ENCODE peak calls at places on chromosomes 5 and 9, in six cellular contexts. X is HCT116, J is GM12878, W is spleen, C is suprapubic skin, A is sigmoid colon. E is an unnamed sample.

GRCh38 chr5:72347801-72348305 is 27.7 kb downstream of the PTCD2 start:
- DNase-seq in X (peak; percentile 48), J (no peak), W (no peak), C (no peak), A (no peak), E (no peak)

GRCh38 chr9:71647094-71647591 is 121.2 kb downstream of the CEMIP2 start:
- DNase-seq in X (peak; percentile 13), J (peak; percentile 16), W (peak; percentile 77), C (no peak), A (peak; percentile 81), E (no peak)

GRCh38 chr5:131171276-131171815 is 602 bp downstream of the LYRM7 start:
- DNase-seq in X (no peak), J (no peak), W (no peak), C (no peak), A (no peak), E (no peak)

GRCh38 chr9:82961504-82962125 is 101.3 kb downstream of the RASEF start:
- DNase-seq in X (peak; percentile 61), J (peak; percentile 11), W (peak; percentile 75), C (no peak), A (peak; percentile 73), E (no peak)

GRCh38 chr5:128305341-128305740 is 221.8 kb downstream of the SLC12A2 start:
- DNase-seq in X (no peak), J (no peak), W (no peak), C (no peak), A (no peak), E (no peak)

GRCh38 chr5:123116063-123116462 is 27.0 kb downstream of the PRDM6 start:
- DNase-seq in X (no peak), J (no peak), W (no peak), C (no peak), A (no peak), E (no peak)

GRCh38 chr5:131441184-131441583 is 177.3 kb downstream of the CDC42SE2 start:
- DNase-seq in X (no peak), J (no peak), W (no peak), C (no peak), A (no peak), E (no peak)

GRCh38 chr5:71714911-71715310 is 4.2 kb upstream of the CARTPT start:
- DNase-seq in X (no peak), J (no peak), W (no peak), C (no peak), A (no peak), E (no peak)

DNA sequence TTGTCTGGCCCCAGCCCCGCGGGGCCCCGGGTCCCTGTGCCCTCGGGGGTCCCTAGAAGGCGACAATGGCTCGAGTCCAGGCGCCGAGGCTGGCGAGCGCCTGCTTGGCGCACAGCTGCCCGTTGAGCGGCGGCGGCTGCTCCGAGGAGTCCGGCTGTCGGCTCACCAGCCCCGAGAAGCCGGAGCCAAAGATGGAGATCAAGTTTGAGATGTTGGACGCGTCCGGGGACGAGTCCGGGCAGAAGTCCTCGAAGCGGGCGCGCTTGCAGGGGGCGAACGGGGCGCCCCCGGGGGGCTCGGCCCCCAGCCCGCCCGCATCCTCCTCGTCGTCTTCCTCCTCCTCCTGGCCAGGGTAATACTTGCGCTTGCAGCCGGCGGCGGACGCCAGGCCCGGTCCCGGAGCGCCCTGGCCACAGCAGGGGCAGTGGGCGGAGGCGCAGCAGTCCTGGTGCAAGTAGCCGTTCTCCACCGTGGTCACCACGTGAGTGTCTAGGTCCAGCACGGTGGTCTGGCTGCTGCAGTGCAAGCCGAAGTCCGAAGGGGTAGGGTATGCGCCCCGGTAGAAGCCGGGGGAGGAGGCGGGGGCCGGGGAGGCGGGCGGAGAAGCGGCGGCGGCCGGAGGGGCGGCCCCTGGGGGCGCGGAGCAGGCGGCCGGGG is 1.1 kb downstream of the IER5L start:
- DNase-seq in X (no peak), J (no peak), W (peak; percentile 86), C (no peak), A (peak; percentile 77), E (no peak)
- TF ChIP-seq POLR2A in X (no peak), J (no peak), W (no peak), C (no peak), A (no peak), E (no peak)

GRCh38 chr5:14506661-14507060 is 74.9 kb upstream of the OTULINL start:
- DNase-seq in X (no peak), J (no peak), W (no peak), C (no peak), A (no peak), E (no peak)
- H3K36me3 ChIP-seq in X (no peaks in the 10 kb centered on the region), J (peaks cover 10% of the 10 kb centered on the region), W (peaks cover 37% of the 10 kb centered on the region), C (peaks cover 71% of the 10 kb centered on the region), A (peaks cover 75% of the 10 kb centered on the region), E (peaks cover 18% of the 10 kb centered on the region)

DNA sequence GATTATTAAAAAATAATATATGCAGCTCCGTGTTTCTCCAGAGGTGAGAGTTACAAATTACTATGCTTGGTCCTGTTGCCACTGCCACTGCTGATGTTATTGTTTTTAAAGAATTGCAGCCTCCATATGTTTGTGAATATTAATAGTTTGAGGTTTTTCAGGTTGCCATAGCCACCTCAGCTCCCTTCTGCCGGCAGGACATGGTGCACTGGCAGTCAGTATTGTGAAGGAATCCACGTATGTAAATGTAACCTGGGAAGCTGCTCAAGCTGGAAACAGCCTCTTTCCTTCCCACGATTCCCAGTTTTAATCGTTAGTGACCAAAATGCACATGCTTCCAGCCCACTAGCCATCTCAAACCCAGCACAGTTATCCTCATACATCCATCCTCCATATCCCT is 184.4 kb upstream of the CCNG1 start:
- DNase-seq in X (no peak), J (no peak), W (no peak), C (no peak), A (no peak), E (no peak)
- H3K4me1 ChIP-seq in X (no peaks in the 10 kb centered on the region), J (no peaks in the 10 kb centered on the region), W (no peaks in the 10 kb centered on the region), C (no peaks in the 10 kb centered on the region), A (no peaks in the 10 kb centered on the region), E (no peaks in the 10 kb centered on the region)

DNA sequence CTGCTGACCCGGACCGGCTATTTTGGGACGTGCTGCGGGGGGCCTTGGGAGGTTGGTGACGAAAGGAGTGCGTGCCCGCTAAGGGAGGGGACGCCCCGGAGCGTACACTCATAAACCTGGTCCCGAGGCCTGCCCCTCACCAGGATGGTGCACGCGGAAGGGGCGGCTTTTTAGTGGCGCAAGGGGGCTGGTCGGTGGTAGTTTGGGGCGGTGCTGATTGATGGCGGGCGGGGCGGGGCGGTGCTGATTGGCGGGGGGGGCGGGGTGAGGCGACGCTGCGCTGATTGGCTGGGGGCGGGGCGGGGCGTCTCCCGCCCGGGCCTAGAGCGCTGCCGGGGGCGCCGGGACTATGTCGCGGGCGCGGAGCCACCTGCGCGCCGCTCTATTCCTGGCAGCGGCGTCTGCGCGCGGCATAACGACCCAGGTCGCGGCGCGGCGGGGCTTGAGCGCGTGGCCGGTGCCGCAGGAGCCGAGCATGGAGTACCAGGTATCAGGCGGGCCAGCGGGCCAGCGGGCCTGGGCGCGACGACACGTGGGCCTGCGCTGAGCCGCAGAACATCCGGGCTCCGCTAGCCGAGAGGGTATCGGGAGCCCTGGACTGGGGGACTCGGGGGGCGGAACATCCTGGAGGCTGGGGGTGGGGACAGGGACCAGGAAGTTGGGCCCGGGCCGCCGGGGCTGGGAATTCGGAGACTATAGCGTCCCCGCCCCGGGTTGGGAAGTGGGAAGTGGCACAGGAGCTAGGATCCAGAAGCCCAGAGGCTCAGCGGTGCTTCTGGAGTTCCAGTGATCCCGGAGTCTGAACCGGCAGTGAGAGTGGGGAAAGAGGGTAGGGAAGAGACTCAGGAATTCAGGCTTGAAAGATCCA is at the start of gene FPGS:
- DNase-seq in X (peak; percentile 68), J (peak; percentile 49), W (peak; percentile 95), C (peak; percentile 96), A (peak; percentile 96), E (peak; percentile 51)
- TF ChIP-seq POLR2A in X (no peak), J (peak; percentile 93), W (peak; percentile 28), C (no peak), A (peak; percentile 48), E (peak; percentile 68)

GRCh38 chr9:35688558-35689350 is 971 bp downstream of the TPM2 start:
- DNase-seq in X (peak; percentile 33), J (no peak), W (no peak), C (no peak), A (no peak), E (no peak)

GRCh38 chr9:35689351-35689600 is 449 bp downstream of the TPM2 start:
- DNase-seq in X (no peak), J (no peak), W (no peak), C (no peak), A (no peak), E (no peak)

GRCh38 chr9:35687306-35687705 is 2.4 kb downstream of the TPM2 start:
- DNase-seq in X (no peak), J (no peak), W (no peak), C (no peak), A (no peak), E (no peak)

GRCh38 chr9:35686222-35687203 is 3.2 kb downstream of the TPM2 start:
- DNase-seq in X (no peak), J (no peak), W (no peak), C (no peak), A (no peak), E (no peak)

DNA sequence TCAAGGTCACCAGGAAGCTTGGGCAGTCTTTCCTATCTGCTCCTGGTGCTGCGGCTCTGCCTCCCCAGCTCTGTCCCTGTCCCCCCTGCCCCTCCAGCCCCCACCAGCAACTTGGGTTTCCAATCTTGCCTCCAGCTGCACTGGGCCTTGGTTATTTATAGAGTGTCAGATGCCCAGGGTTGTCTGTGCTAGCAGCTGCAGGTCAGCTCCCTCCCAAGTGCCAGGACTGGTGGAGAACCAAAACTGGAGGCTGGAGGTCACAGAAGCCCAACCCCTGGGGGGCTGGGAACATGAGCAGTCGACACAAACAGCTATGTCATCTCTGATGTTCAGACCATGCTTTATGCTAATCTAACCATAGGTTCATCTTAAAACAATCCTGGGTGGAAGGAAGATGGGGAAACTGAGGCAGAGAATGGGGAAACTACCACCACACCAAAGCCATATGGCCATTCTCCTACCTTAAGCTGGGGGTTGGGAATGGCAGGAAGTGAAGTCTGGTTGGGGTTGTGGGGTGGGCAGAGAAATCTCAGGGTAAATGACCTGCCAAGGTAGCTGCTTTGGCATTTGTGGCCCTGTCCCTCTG is 1.7 kb downstream of the TPM2 start:
- DNase-seq in X (no peak), J (no peak), W (no peak), C (no peak), A (no peak), E (no peak)
- H3K36me3 ChIP-seq in X (peaks cover 39% of the 10 kb centered on the region), J (no peaks in the 10 kb centered on the region), W (no peaks in the 10 kb centered on the region), C (peaks cover 20% of the 10 kb centered on the region), A (peaks cover 53% of the 10 kb centered on the region), E (no peaks in the 10 kb centered on the region)

DNA sequence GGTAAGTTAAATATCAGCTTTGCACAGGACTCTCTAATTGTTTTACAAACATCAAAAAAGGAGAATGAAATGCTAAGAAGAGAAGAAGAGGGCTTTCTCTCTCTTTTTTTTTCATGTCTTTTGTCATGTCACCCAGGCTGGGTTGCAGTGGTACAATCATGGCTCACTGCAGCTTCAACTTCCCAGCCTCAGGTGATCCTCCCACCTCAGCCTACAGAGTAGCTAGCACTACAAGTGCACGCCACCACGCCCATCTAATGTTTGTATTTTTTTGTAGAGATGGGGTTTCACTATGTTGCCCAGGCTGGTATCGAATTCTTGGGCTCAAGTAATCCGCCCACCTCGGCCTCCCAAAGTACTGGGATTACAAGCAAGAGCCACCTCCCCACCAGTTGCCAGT is 18.6 kb downstream of the SERINC5 start:
- DNase-seq in X (no peak), J (no peak), W (no peak), C (no peak), A (no peak), E (no peak)
- H3K4me1 ChIP-seq in X (peaks cover 3% of the 10 kb centered on the region), J (no peaks in the 10 kb centered on the region), W (peaks cover 41% of the 10 kb centered on the region), C (peaks cover 26% of the 10 kb centered on the region), A (peaks cover 19% of the 10 kb centered on the region), E (peaks cover 16% of the 10 kb centered on the region)

GRCh38 chr5:3221432-3221831 is 374.2 kb upstream of the IRX1 start:
- DNase-seq in X (no peak), J (no peak), W (no peak), C (no peak), A (no peak), E (no peak)
- TF ChIP-seq POLR2A in X (no peak), J (no peak), W (no peak), C (no peak), A (no peak), E (no peak)

GRCh38 chr5:147411612-147412310 is 98.1 kb downstream of the DPYSL3 start:
- DNase-seq in X (no peak), J (no peak), W (no peak), C (no peak), A (no peak), E (no peak)
- H3K36me3 ChIP-seq in X (no peaks in the 10 kb centered on the region), J (no peaks in the 10 kb centered on the region), W (no peaks in the 10 kb centered on the region), C (peaks cover 26% of the 10 kb centered on the region), A (peaks cover 72% of the 10 kb centered on the region), E (peaks cover 38% of the 10 kb centered on the region)